ENCODE peak calls at places on chromosomes 1 and 21, in five cellular contexts. I is mesenchymal stem cell, W is IMR-90, X is neuronal stem cell, E is trophoblast cell. F is an unnamed sample.

GRCh38 chr1:202288177-202288576 is 53.6 kb downstream of the UBE2T start:
- DNase-seq in W (no peak), E (no peak), I (no peak), X (no peak), F (no peak)

GRCh38 chr1:168739908-168740307 is 10.9 kb upstream of the DPT start:
- DNase-seq in X (no peak), I (no peak), W (no peak), E (peak), F (no peak)

GRCh38 chr1:115089443-115090340 is at the start of gene TSPAN2:
- DNase-seq in E (no peak), X (peak), W (peak), I (no peak), F (peak)

GRCh38 chr1:201551877-201552731 is 13.2 kb downstream of the NAV1 start:
- DNase-seq in I (peak), X (no peak), E (peak), W (peak), F (no peak)

GRCh38 chr1:70043806-70044205 is 161.6 kb downstream of the LRRC40 start:
- DNase-seq in I (peak), X (no peak), W (peak), E (peak), F (no peak)

GRCh38 chr21:37452222-37452621 is 85.6 kb downstream of the DYRK1A start:
- DNase-seq in W (peak), X (no peak), E (no peak), I (peak), F (no peak)

GRCh38 chr1:16115468-16116363 is 40.2 kb downstream of the EPHA2 start:
- DNase-seq in E (no peak), I (no peak), W (no peak), X (peak), F (peak)

GRCh38 chr1:108704501-108704900 is 8.2 kb upstream of the FNDC7 start:
- DNase-seq in W (peak), I (peak), X (no peak), E (no peak), F (no peak)

GRCh38 chr1:108609483-108610066 is 49.7 kb downstream of the EEIG2 start:
- DNase-seq in X (no peak), I (no peak), E (no peak), W (no peak), F (no peak)

GRCh38 chr1:22236151-22236550 is 93.3 kb upstream of the WNT4 start:
- DNase-seq in X (no peak), E (no peak), I (no peak), W (no peak), F (no peak)

GRCh38 chr1:227758366-227758765 is 23.1 kb downstream of the SNAP47 start:
- DNase-seq in I (no peak), X (no peak), E (no peak), W (no peak), F (no peak)

GRCh38 chr1:22044690-22045420 is 7.7 kb upstream of the CDC42 start:
- DNase-seq in I (no peak), E (no peak), W (peak), X (no peak), F (no peak)

GRCh38 chr1:9542425-9542824 is 3.2 kb downstream of the SLC25A33 start:
- DNase-seq in E (no peak), X (no peak), W (peak), I (peak), F (no peak)

GRCh38 chr1:14828665-14829064 is 230.2 kb downstream of the KAZN start:
- DNase-seq in X (no peak), I (no peak), W (no peak), E (no peak), F (no peak)

GRCh38 chr1:163439506-163439905 is 117.8 kb downstream of the NUF2 start:
- DNase-seq in W (no peak), I (no peak), X (no peak), E (no peak), F (no peak)

GRCh38 chr1:26049531-26050254 is 3.8 kb upstream of the SLC30A2 start:
- DNase-seq in E (peak), X (no peak), I (no peak), W (peak), F (no peak)

GRCh38 chr1:47436304-47436978 is 1.4 kb upstream of the FOXD2 start:
- DNase-seq in W (peak), I (peak), E (peak), X (peak), F (peak)

GRCh38 chr1:89310505-89310904 is 37.8 kb upstream of the GBP5 start:
- DNase-seq in W (peak), E (peak), X (no peak), I (peak), F (no peak)

GRCh38 chr1:37997256-37998088 is 7.7 kb upstream of the SF3A3 start:
- DNase-seq in I (no peak), E (no peak), X (no peak), W (no peak), F (no peak)

GRCh38 chr1:212218065-212218464 is 67.1 kb upstream of the PPP2R5A start:
- DNase-seq in W (no peak), E (no peak), X (no peak), I (no peak), F (no peak)

GRCh38 chr1:212221801-212222200 is 63.4 kb upstream of the PPP2R5A start:
- DNase-seq in X (no peak), I (peak), E (peak), W (peak), F (no peak)

GRCh38 chr1:212217633-212218032 is 67.6 kb upstream of the PPP2R5A start:
- DNase-seq in E (no peak), W (no peak), X (no peak), I (no peak), F (no peak)

GRCh38 chr1:212219679-212220463 is 65.3 kb upstream of the PPP2R5A start:
- DNase-seq in X (no peak), I (peak), W (peak), E (peak), F (no peak)

GRCh38 chr1:212218911-212219310 is 66.3 kb upstream of the PPP2R5A start:
- DNase-seq in E (no peak), X (no peak), I (peak), W (peak), F (no peak)
- H3K9ac ChIP-seq in E (no peak), X (no peak), I (peak), W (no peak), F (no peak)

GRCh38 chr21:33370292-33370691 is 32.9 kb upstream of the IFNGR2 start:
- DNase-seq in X (no peak), W (no peak), I (no peak), E (no peak), F (no peak)
- H4K91ac ChIP-seq in X (no peak), W (no peak), I (no peak), E (no peak), F (no peak)

GRCh38 chr1:82718719-82719419 is 918.1 kb downstream of the ADGRL2 start:
- DNase-seq in I (no peak), E (no peak), X (no peak), W (no peak), F (no peak)
- H2AFZ ChIP-seq in I (no peak), E (no peak), X (no peak), W (no peak), F (no peak)

DNA sequence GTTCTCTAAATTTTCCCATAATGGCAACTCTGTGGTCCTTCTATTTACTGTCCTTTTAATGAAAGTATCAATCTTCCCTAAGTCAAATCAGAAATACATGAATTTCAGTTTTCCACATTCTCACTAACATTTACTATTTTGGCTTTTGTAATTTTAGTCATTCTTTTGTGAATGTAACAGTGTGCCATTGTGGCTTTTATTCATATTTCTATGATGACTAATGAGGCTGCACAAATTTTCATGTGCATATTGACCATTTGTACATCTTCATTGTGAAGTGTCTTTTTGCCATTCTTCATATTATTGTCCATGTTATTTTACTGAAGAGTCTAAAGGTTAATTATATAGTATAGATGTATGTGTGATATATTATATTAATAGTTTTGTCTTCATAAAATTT is 431.0 kb upstream of the BRINP3 start:
- DNase-seq in X (no peak), I (no peak), W (peak), E (no peak), F (no peak)
- H3K9ac ChIP-seq in X (no peak), I (no peak), W (no peak), E (no peak), F (no peak)

GRCh38 chr1:187063271-187063670 is 234.5 kb downstream of the PLA2G4A start:
- DNase-seq in W (no peak), E (no peak), I (no peak), X (no peak), F (no peak)

GRCh38 chr1:187070076-187070475 is 241.3 kb downstream of the PLA2G4A start:
- DNase-seq in E (peak), I (no peak), X (no peak), W (peak), F (no peak)

DNA sequence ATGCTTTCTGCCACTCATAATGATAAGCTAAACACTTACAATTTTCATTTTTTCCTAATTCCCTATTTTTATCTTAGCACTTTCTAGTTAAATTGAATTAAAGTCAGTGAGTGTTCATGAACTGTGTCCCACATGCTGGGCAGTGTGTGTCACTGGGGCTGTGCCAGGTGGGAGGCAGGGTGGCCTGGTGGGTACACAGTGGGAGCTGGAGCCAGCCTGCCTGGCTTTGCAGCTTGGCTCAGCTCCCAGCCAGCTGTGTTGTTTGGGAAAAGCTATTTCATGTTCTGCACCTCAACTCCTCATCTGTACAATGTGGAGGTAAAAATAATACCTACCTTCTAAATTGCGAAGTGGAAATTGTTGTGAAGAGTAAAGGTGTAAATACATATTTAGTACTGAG is 238.4 kb downstream of the PLA2G4A start:
- DNase-seq in X (no peak), I (no peak), W (no peak), E (no peak), F (no peak)
- H4K91ac ChIP-seq in X (no peak), I (no peak), W (no peak), E (no peak), F (no peak)

GRCh38 chr1:221643404-221644175 is 98.3 kb downstream of the DUSP10 start:
- DNase-seq in I (no peak), W (no peak), E (no peak), X (no peak), F (no peak)

GRCh38 chr1:221648201-221648600 is 93.7 kb downstream of the DUSP10 start:
- DNase-seq in X (no peak), W (no peak), I (no peak), E (no peak), F (no peak)

GRCh38 chr1:221644176-221644510 is 97.7 kb downstream of the DUSP10 start:
- DNase-seq in E (no peak), I (no peak), X (no peak), W (no peak), F (no peak)

DNA sequence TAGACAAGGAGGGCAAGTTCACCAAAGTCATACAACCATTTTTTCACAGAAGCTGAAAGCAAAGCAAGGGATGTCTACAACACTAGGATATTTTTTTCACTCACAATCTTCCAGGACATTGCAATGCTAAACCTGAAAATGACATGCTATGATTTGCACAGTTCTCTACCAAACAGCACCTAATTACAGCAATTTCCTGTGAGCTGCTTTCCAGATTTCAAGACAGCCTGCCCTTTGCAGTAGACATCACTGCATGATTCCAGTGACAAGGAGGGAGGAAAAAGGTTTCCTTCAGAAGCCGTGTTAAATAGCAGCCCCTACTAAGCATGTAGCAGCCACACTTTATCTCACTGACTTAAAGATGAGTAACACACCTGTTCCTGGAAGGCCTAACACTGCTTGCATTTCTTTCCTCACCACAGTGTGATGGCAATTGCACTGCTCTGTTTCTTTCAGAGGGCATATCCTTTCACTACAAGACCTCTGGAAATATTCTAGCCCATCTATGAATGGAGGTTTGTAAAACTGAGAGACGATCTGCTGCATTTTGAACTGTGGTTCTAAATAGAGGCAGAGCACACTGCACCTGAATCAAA is 97.1 kb downstream of the DUSP10 start:
- DNase-seq in W (no peak), E (no peak), I (no peak), X (no peak), F (no peak)
- H2AFZ ChIP-seq in W (no peak), E (no peak), I (no peak), X (no peak), F (no peak)

DNA sequence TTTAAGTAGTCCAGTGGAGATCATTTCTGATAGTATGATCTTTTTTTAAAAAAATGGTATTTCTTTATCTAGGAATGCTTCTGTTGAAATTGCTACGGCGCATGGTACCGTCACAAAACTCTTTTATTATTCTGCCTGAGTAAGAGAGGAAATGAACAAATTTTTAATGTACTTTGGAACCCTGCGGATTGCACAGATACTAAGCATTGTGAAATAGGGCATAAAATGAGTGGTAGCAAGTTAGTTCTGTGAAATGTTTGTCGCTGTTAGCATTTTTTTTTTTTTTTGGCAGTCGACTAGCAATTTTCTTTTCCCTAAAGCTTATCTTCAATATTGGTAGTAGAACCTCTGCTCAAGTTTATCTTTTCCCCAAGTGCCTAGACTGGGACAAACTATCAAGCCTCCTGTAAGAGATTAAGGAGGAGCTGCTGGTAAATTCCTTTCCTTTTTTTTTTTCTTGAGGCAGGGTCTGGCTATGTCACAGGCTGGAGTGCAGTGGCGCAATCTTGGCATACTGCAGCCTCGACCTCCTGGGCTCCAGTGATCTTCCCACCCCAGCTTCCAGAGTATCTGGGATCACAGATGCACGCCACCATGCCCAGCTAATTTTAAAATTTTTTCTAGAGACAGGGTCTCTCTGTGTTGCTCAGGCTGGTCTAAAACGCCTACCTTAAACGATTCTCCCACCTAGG is 2.2 kb downstream of the ITSN1 start:
- DNase-seq in X (no peak), I (peak), W (peak), E (peak), F (no peak)
- H3K9ac ChIP-seq in X (no peak), I (peak), W (peak), E (no peak), F (no peak)

DNA sequence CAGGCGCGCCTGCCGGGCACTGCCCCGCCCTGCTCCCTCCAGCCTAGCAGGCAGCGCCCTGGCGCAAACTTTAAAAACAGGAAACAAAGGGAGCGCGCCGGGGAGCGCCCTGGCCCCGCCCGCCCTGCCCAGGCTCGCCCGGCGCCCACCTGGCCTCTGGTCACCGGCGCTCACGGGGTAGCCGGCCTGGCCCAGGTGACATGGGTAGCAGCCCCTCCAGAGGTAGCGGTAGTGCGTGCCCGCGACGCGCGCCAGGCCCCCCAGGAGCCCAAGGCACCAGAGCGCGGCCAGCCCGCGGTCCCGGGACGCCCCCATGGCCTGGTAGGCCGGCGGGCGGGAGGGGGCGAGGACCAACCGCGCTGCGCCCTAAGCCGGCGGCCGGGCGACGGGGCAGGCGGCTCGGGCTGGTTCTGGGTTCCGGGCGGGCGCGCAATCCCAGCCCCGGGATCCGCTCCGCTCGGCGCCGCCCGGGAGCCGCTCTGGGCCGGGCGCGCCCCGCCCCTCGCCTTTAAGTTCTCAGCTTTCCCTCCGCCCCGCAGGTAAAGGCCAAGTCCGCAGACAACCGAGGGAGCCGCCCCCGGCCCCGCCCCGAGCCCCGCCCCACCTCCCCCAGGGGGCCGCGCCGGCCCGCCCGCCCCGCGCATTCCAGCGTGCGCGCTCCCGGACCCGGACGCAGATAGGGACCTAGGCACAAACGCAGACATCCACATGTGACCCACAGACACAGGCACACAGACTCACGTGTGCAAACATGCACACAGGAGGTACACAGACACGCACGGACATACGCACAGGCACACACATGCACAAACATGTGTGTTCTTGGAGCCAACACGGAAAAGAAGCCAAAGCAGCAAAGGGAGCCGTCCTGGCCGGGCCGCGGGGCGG is 76.7 kb downstream of the ARHGEF16 start:
- DNase-seq in E (peak), W (peak), I (no peak), X (peak), F (peak)
- H4K91ac ChIP-seq in E (peak), W (peak), I (no peak), X (no peak), F (no peak)

F was measured in H9.